ENCODE peak calls at places on chromosomes 13 and 19, in six cellular contexts. C is mesendoderm, J is IMR-90, G is H1, U is mesenchymal stem cell, K is H9. R is an unnamed sample. For H3K4me1, the result is how much of the 10 kb centered on the place peaks cover.

GRCh38 chr19:53158119-53158656 is 665 bp downstream of the ZNF347 start:
- DNase-seq in J (peak), K (peak), U (peak), C (peak), G (peak), R (peak)

GRCh38 chr13:51698352-51698751 is 105.6 kb downstream of the DHRS12 start:
- DNase-seq in U (no peak), C (no peak), K (no peak), J (no peak), G (no peak), R (no peak)

GRCh38 chr19:45254044-45254531 is 3.0 kb downstream of the MARK4 start:
- DNase-seq in K (no peak), C (peak), J (no peak), U (no peak), G (no peak), R (no peak)

GRCh38 chr13:109810761-109811510 is 24.6 kb upstream of the IRS2 start:
- DNase-seq in G (no peak), U (no peak), K (no peak), J (no peak), C (no peak), R (no peak)

GRCh38 chr19:45294291-45295029 is 28.2 kb downstream of the CKM start:
- DNase-seq in J (no peak), U (no peak), C (no peak), G (no peak), K (no peak), R (no peak)

GRCh38 chr13:47594833-47595232 is 406.2 kb downstream of the SUCLA2 start:
- DNase-seq in K (peak), G (no peak), J (peak), C (peak), U (peak), R (no peak)

GRCh38 chr19:34733266-34733825 is 697 bp upstream of the ZNF181 start:
- DNase-seq in K (peak), C (peak), U (no peak), J (no peak), G (no peak), R (no peak)

GRCh38 chr19:28582344-28582743 is 630.6 kb downstream of the UQCRFS1 start:
- DNase-seq in K (no peak), C (no peak), J (no peak), U (no peak), G (no peak), R (no peak)

GRCh38 chr19:45130888-45131615 is 29.7 kb downstream of the NKPD1 start:
- DNase-seq in G (no peak), C (no peak), K (no peak), U (peak), J (peak), R (no peak)

GRCh38 chr13:101455863-101456262 is 3.4 kb downstream of the ITGBL1 start:
- DNase-seq in K (no peak), U (peak), C (peak), G (no peak), J (peak), R (no peak)

GRCh38 chr13:43227721-43228120 is 204.3 kb downstream of the DNAJC15 start:
- DNase-seq in U (peak), J (peak), C (peak), K (no peak), G (no peak), R (no peak)

GRCh38 chr19:42282036-42282762 is 13.1 kb downstream of the CIC start:
- DNase-seq in K (no peak), G (peak), C (no peak), J (peak), U (peak), R (no peak)

GRCh38 chr13:65488606-65489005 is 1741.5 kb downstream of the PCDH9 start:
- DNase-seq in G (no peak), C (peak), J (no peak), U (no peak), K (no peak), R (no peak)

GRCh38 chr19:12952488-12953455 is 4.3 kb downstream of the GADD45GIP1 start:
- DNase-seq in G (no peak), C (no peak), J (peak), U (no peak), K (no peak), R (no peak)

GRCh38 chr13:28498481-28499115 is 3.7 kb upstream of the FLT1 start:
- DNase-seq in G (no peak), K (no peak), J (no peak), U (no peak), C (no peak), R (no peak)

GRCh38 chr13:28501547-28501946 is 6.6 kb upstream of the FLT1 start:
- DNase-seq in G (no peak), J (no peak), K (no peak), U (no peak), C (no peak), R (no peak)

GRCh38 chr13:28499579-28499978 is 4.7 kb upstream of the FLT1 start:
- DNase-seq in U (peak), C (no peak), G (no peak), J (peak), K (no peak), R (no peak)

GRCh38 chr13:28505543-28506135 is 10.7 kb upstream of the FLT1 start:
- DNase-seq in J (no peak), G (peak), C (peak), K (no peak), U (no peak), R (no peak)

DNA sequence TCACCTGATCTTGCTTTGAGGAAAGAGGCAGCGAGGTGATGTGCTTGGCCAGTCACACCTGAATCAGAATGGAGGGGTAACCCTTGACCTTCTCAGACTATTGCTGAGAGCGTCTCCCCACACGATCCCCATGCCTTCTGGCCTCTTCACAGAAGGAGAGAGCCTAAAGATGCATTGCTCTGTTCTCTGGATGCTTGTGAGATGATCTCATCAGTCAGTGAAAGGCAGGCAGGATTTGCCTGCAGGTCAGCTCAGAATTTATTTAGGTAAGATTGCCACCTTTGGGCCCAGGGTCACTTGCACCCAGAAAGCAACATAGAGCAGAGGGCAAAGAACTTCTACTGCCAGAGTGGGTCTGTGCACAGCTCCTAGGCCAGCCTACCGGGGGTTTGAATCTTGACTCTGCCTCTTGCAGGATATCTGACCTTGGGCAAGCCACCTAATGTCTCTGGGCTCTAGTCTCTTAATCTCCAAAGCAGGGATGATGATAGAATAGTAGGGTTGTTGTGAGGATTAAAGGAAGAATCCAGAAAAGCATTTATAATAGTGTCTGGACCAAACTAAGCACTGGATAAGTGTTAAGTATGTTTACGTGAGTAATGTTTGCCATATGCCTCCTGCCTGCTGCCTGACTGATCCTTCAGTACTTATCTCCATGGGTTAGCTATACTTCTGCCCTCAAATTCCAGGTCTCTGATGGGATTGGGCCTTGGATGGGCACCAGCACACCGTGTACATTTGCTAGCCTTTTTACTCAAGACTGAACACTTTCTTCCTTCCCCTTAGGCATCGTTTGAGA is 8.5 kb upstream of the FLT1 start:
- DNase-seq in K (no peak), C (peak), G (no peak), J (peak), U (peak), R (no peak)
- H3K4me1 ChIP-seq in K (under half), C (under half), G (under half), J (under half), U (under half), R (under half)

GRCh38 chr13:96112936-96113335 is 23.0 kb downstream of the HS6ST3 start:
- DNase-seq in J (no peak), U (peak), G (no peak), C (no peak), K (no peak), R (no peak)
- H3K23ac ChIP-seq in J (no peak), U (no peak), G (no peak), C (no peak), K (no peak), R (no peak)

DNA sequence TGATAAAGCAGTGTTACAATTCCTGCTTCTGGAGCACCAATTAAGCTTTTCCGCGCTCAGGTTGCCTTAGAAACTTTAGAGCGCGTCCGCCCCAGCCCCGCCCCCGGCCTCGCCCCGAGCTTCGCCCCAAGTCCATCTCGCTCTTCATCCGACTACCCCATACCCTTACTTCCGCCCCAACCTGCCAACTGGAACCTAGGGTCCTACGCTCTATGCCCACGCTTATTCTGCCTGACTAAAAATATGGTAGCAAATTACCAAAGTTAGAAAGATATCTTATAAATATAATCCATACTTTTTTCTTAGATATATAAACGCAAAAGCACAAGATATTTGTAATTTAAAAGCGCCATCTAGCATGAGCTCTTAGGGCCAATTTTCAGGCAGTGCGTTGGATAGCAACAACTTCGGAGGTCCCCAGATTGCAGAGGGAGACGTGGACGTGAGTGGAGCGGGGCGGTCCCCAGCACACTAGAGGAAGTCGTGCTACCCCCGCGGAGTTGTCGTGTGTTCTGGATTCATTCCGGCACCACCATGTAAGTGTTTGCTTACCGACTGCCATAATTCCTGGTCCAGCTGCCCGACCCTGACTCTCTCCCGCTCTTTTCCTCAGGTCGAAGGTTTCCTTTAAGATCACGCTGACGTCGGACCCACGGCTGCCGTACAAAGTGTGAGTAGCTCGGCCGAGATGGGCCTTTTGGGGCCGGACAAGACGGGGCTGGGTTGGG is at the start of gene UFM1:
- DNase-seq in C (peak), U (peak), J (peak), K (peak), G (peak), R (peak)
- H3K4me1 ChIP-seq in C (under half), U (under half), J (under half), K (under half), G (under half), R (under half)

GRCh38 chr13:38824342-38824741 is 137.5 kb downstream of the FREM2 start:
- DNase-seq in K (peak), G (no peak), J (no peak), U (no peak), C (peak), R (no peak)

GRCh38 chr13:38830442-38831045 is 143.7 kb downstream of the FREM2 start:
- DNase-seq in J (no peak), G (no peak), C (no peak), K (no peak), U (no peak), R (no peak)

GRCh38 chr13:38821753-38822551 is 135.1 kb downstream of the FREM2 start:
- DNase-seq in K (no peak), J (no peak), C (peak), U (no peak), G (no peak), R (no peak)

DNA sequence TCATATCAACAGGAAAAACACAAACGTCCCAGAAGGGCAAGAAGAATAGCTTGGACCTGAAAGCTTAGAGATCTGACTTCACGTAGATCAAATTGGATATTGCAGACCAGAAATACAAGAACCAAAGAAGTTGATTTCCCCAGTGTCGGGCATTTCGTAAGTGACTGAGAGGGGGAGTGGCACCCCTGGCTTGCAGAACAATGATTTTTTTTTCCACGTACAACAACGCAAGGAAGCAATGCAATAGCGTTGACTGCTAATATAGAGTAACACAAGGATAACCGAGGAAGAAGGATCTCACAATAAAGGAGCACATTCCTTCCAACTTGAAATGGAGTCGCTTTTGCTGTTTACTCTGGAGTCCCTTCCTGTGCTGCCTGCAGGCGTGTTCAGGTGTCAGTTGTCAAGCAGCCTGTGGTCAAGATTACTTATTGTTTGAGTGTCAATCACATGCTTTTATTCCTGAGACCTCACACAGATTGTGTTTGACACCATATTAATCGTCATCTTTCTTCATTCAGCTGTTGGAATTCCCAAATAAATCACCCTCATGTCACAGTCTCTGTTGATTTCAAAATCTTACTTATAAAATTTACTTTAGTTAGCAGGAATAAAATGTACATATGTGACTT is 139.4 kb downstream of the FREM2 start:
- DNase-seq in K (no peak), C (peak), G (no peak), J (no peak), U (no peak), R (no peak)
- H3K23ac ChIP-seq in K (no peak), C (no peak), G (no peak), J (no peak), U (no peak), R (no peak)

GRCh38 chr13:62432906-62433305 is 1017.3 kb upstream of the PCDH20 start:
- DNase-seq in C (peak), U (no peak), K (no peak), G (no peak), J (no peak), R (no peak)
- H3K4me1 ChIP-seq in C (under half), U (under half), K (under half), G (under half), J (under half), R (under half)

DNA sequence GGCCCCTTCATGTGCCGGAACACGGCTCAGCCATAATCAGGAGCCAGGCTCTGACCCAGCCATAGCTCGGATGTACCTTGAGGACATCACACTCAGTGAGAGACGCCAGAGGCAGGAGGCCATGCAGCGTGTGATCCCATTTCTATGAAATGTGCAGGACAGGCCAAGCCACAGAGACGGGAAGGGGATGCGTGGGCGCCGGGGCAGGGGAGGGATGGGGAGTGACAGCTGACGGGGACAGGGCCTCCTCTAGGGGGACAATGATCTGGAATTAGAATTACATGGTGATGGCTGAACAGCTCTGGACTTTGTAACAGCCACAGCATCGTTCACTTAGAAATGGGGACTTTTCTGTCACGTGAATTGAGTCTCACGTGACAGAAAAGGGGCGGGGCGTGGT is 34.9 kb downstream of the SBNO2 start:
- DNase-seq in K (no peak), J (no peak), G (no peak), C (no peak), U (no peak), R (no peak)
- H3K23ac ChIP-seq in K (no peak), J (no peak), G (no peak), C (no peak), U (no peak), R (peak)

GRCh38 chr19:29680447-29680846 is 15.2 kb downstream of the PLEKHF1 start:
- DNase-seq in J (no peak), C (no peak), U (no peak), K (no peak), G (no peak), R (no peak)
- H3K4me1 ChIP-seq in J (under half), C (under half), U (under half), K (under half), G (under half), R (under half)

R was measured in neuronal stem cell.